ENCODE peak calls at places on chromosomes 6 and 20, in eight cellular contexts. T is naive thymus-derived CD4-positive, alpha-beta T cell; Z is fibroblast of mammary gland; S is CD8-positive, alpha-beta memory T cell; E is heart right ventricle; N is effector memory CD4-positive, alpha-beta T cell; H is AG10803; U is psoas muscle. A is an unnamed sample.

GRCh38 chr20:46267108-46267820 is 41.0 kb downstream of the CDH22 start:
- DNase-seq in T (no peak), Z (no peak), S (no peak), E (no peak), N (no peak), H (no peak), U (no peak), A (no peak)

GRCh38 chr6:100880901-100881706 is at the start of gene ASCC3:
- DNase-seq in T (peak; percentile 85), Z (peak; percentile 90), S (peak; percentile 87), E (peak; percentile 96), N (peak; percentile 75), H (peak; percentile 89), U (peak; percentile 96), A (peak; percentile 94)

GRCh38 chr6:128507337-128508310 is 12.8 kb downstream of the PTPRK start:
- DNase-seq in T (no peak), Z (peak; percentile 65), S (no peak), E (no peak), N (no peak), H (peak; percentile 49), U (no peak), A (peak; percentile 83)

GRCh38 chr6:145245119-145245518 is 490.2 kb downstream of the EPM2A start:
- DNase-seq in T (no peak), Z (peak; percentile 30), S (no peak), E (no peak), N (no peak), H (peak; percentile 10), U (no peak), A (no peak)

GRCh38 chr6:144582939-144583613 is 297.9 kb downstream of the UTRN start:
- DNase-seq in T (peak; percentile 58), Z (peak; percentile 42), S (no peak), E (peak; percentile 44), N (no peak), H (no peak), U (peak; percentile 57), A (no peak)

GRCh38 chr6:52213127-52213526 is 27.0 kb downstream of the IL17A start:
- DNase-seq in T (peak; percentile 17), Z (no peak), S (no peak), E (no peak), N (no peak), H (no peak), U (no peak), A (no peak)

GRCh38 chr6:16511048-16511660 is 250.1 kb downstream of the ATXN1 start:
- DNase-seq in T (no peak), Z (peak; percentile 63), S (no peak), E (no peak), N (no peak), H (peak; percentile 56), U (no peak), A (peak; percentile 48)

GRCh38 chr6:106444777-106445507 is 84.4 kb downstream of the CRYBG1 start:
- DNase-seq in T (peak; percentile 70), Z (peak; percentile 72), S (peak; percentile 9), E (no peak), N (no peak), H (peak; percentile 72), U (no peak), A (no peak)

GRCh38 chr6:5645275-5645674 is 361.4 kb downstream of the NRN1 start:
- DNase-seq in T (no peak), Z (no peak), S (no peak), E (no peak), N (no peak), H (no peak), U (no peak), A (no peak)

GRCh38 chr6:7207688-7208087 is 99.9 kb downstream of the RREB1 start:
- DNase-seq in T (no peak), Z (peak; percentile 11), S (no peak), E (no peak), N (no peak), H (no peak), U (no peak), A (no peak)

GRCh38 chr6:166313255-166314070 is 5.3 kb upstream of the PRR18 start:
- DNase-seq in T (peak; percentile 36), Z (peak; percentile 22), S (peak; percentile 45), E (no peak), N (peak; percentile 12), H (peak; percentile 26), U (no peak), A (peak; percentile 49)

GRCh38 chr6:31676904-31677303 is 4.0 kb downstream of the LY6G5C start:
- DNase-seq in T (no peak), Z (no peak), S (no peak), E (no peak), N (no peak), H (no peak), U (no peak), A (no peak)

GRCh38 chr6:111653961-111654360 is 48.3 kb upstream of the TRAF3IP2 start:
- DNase-seq in T (no peak), Z (no peak), S (no peak), E (no peak), N (no peak), H (no peak), U (no peak), A (no peak)

GRCh38 chr20:10111144-10111771 is 76.5 kb downstream of the ANKEF1 start:
- DNase-seq in T (no peak), Z (no peak), S (no peak), E (no peak), N (no peak), H (no peak), U (no peak), A (no peak)

GRCh38 chr20:9392892-9393857 is 121.2 kb upstream of the LAMP5 start:
- DNase-seq in T (no peak), Z (peak; percentile 68), S (no peak), E (peak; percentile 56), N (no peak), H (peak; percentile 64), U (peak; percentile 62), A (peak; percentile 71)

GRCh38 chr20:45998761-45999160 is 9.9 kb upstream of the MMP9 start:
- DNase-seq in T (no peak), Z (no peak), S (no peak), E (no peak), N (no peak), H (no peak), U (no peak), A (no peak)

GRCh38 chr6:108896111-108896661 is 48.0 kb downstream of the ARMC2 start:
- DNase-seq in T (no peak), Z (peak; percentile 95), S (no peak), E (no peak), N (no peak), H (peak; percentile 94), U (no peak), A (no peak)

DNA sequence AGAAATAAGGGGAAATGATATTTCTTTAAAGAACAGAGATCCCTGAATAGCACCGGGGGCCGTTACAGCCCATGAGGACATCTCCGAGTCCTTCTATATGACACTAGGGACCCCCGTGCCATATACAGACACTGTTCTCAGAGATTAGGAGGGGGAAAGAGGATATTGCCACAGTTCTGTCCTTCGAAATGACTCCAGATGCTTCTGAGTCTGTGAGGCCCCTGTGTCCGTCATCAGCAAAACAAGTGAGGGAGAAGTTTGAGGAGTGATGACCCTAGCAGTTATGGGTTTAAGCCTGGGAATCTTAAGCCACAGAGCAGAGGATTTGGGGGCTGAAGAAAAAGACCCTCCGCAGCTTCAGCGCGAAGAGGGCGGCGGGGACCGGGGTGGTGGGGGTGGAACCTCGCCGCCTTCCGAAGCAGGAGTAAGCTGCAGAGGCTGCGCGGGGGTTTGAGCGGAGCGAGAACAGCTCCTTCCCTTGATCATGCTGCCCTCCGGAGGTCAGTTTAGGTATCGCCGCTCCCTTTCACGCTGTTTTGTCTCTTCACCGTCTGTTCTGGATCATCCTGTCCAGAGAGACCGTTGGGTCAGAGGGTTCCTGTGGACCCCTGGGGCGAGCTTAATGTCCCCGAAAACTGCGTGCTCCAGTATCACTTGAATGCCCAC is 23.6 kb downstream of the VPS52 start:
- DNase-seq in T (peak; percentile 91), Z (peak; percentile 87), S (peak; percentile 84), E (peak; percentile 90), N (peak; percentile 69), H (peak; percentile 80), U (peak; percentile 92), A (peak; percentile 89)
- H3K4me3 ChIP-seq in T (peak overlapping the region; percentile 81), Z (peak overlapping the region; percentile 51), S (peak overlapping the region; percentile 70), E (peak overlapping the region; percentile 57), N (peak overlapping the region; percentile 60), H (peak overlapping the region; percentile 72), U (peak overlapping the region; percentile 74), A (peak overlapping the region; percentile 40)

GRCh38 chr6:155022726-155023125 is 27.6 kb downstream of the TIAM2 start:
- DNase-seq in T (no peak), Z (no peak), S (no peak), E (no peak), N (no peak), H (no peak), U (no peak), A (no peak)

GRCh38 chr6:155023717-155024116 is 28.6 kb downstream of the TIAM2 start:
- DNase-seq in T (no peak), Z (no peak), S (no peak), E (no peak), N (no peak), H (no peak), U (no peak), A (no peak)

GRCh38 chr6:155030148-155030720 is 35.1 kb downstream of the TIAM2 start:
- DNase-seq in T (no peak), Z (peak; percentile 61), S (no peak), E (no peak), N (no peak), H (peak; percentile 44), U (no peak), A (no peak)

GRCh38 chr6:155024628-155025027 is 29.5 kb downstream of the TIAM2 start:
- DNase-seq in T (no peak), Z (no peak), S (no peak), E (no peak), N (no peak), H (no peak), U (no peak), A (no peak)

DNA sequence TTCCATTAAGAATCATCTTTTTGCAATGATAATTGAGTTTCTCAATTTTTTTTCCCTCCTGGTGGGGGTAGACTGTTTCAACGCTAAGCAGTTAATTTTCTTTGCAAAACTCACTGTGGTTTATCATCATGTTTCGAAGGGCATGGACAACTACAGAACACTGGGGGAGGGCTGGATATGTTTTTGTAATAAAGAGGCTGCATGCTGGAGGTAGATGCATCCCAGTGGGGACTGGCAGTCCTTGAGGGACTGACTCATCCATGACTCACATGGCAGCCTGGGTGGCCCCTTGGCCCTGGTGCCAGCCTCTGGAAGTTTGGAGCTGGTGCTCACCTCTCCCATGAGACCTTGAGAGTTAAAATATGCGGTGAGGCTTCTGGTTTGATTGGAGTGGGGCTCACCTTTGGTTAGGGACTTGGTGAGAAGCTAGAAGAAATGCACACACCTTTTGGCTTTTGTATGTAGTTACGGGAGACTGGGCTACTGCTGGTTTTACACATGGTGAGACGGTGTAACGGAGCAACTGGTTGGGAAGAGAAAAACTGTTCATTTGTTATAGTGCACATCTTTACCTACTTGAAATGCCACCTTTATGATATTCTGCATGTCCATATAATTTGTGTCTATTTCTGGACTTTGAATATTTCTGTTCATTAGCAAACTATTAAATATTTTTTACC is 31.4 kb downstream of the TIAM2 start:
- DNase-seq in T (no peak), Z (peak; percentile 97), S (no peak), E (peak; percentile 16), N (no peak), H (peak; percentile 91), U (peak; percentile 76), A (peak; percentile 91)
- H3K4me3 ChIP-seq in T (no peak overlapping the region), Z (no peak overlapping the region), S (no peak overlapping the region), E (no peak overlapping the region), N (no peak overlapping the region), H (no peak overlapping the region), U (no peak overlapping the region), A (no peak overlapping the region)

GRCh38 chr6:44161997-44162338 is 3.3 kb downstream of the CAPN11 start:
- DNase-seq in T (no peak), Z (peak; percentile 66), S (no peak), E (no peak), N (no peak), H (peak; percentile 33), U (no peak), A (no peak)
- H3K4me3 ChIP-seq in T (no peak overlapping the region), Z (no peak overlapping the region), S (no peak overlapping the region), E (no peak overlapping the region), N (no peak overlapping the region), H (no peak overlapping the region), U (no peak overlapping the region), A (no peak overlapping the region)

GRCh38 chr6:43759926-43760798 is 9.8 kb upstream of the VEGFA start:
- DNase-seq in T (no peak), Z (no peak), S (no peak), E (no peak), N (no peak), H (no peak), U (no peak), A (no peak)
- H3K4me3 ChIP-seq in T (no peak overlapping the region), Z (no peak overlapping the region), S (no peak overlapping the region), E (no peak overlapping the region), N (no peak overlapping the region), H (no peak overlapping the region), U (no peak overlapping the region), A (no peak overlapping the region)

A was measured in SJSA1.